ENCODE peak calls at places on chromosome 17, in seven cellular contexts. N is DMS153, Z is LNCaP clone FGC, U is mucosa of descending colon, S is left ventricle myocardium inferior, T is fibroblast of pulmonary artery, F is M059J. P is an unnamed sample.

GRCh38 chr17:71472809-71473789 is 647.7 kb upstream of the SOX9 start:
- DNase-seq in U (no peak), N (peak), Z (peak), F (peak), T (peak), S (no peak), P (peak)

GRCh38 chr17:31275126-31275525 is 21.9 kb downstream of the OMG start:
- DNase-seq in F (no peak), N (no peak), Z (no peak), S (no peak), U (no peak), T (peak), P (no peak)

GRCh38 chr17:1562178-1562643 is 381 bp downstream of the PITPNA start:
- DNase-seq in Z (no peak), N (no peak), F (peak), U (no peak), S (peak), T (no peak), P (no peak)

GRCh38 chr17:75459590-75460267 is 3.3 kb downstream of the TMEM94 start:
- DNase-seq in U (peak), Z (peak), N (peak), T (no peak), F (peak), S (no peak), P (no peak)

GRCh38 chr17:81419333-81419885 is 24.2 kb downstream of the BAHCC1 start:
- DNase-seq in F (peak), U (peak), Z (no peak), T (peak), S (peak), N (peak), P (peak)

GRCh38 chr17:42618442-42619150 is 9.1 kb downstream of the TUBG1 start:
- DNase-seq in U (peak), N (peak), S (peak), Z (peak), T (no peak), F (peak), P (no peak)

GRCh38 chr17:39243155-39243554 is 17.4 kb upstream of the STAC2 start:
- DNase-seq in F (no peak), U (no peak), Z (no peak), S (no peak), N (no peak), T (no peak), P (no peak)

GRCh38 chr17:49887744-49888360 is 40.0 kb upstream of the TAC4 start:
- DNase-seq in S (no peak), U (no peak), Z (no peak), N (no peak), F (no peak), T (no peak), P (no peak)

GRCh38 chr17:64326420-64327054 is 63.5 kb upstream of the TEX2 start:
- DNase-seq in Z (no peak), F (peak), U (peak), S (peak), N (no peak), T (peak), P (no peak)

GRCh38 chr17:57988301-57989010 is 402 bp upstream of the VEZF1 start:
- DNase-seq in F (peak), U (peak), Z (no peak), T (peak), N (peak), S (peak), P (no peak)

GRCh38 chr17:9050801-9051401 is 29.6 kb downstream of the NTN1 start:
- DNase-seq in Z (no peak), F (peak), T (no peak), U (no peak), N (no peak), S (no peak), P (no peak)

GRCh38 chr17:68108313-68109000 is 72.9 kb downstream of the KPNA2 start:
- DNase-seq in T (no peak), S (no peak), N (no peak), U (no peak), F (no peak), Z (no peak), P (no peak)

GRCh38 chr17:3573246-3574100 is 15.9 kb upstream of the TRPV3 start:
- DNase-seq in F (no peak), N (no peak), Z (no peak), S (no peak), U (no peak), T (no peak), P (no peak)

GRCh38 chr17:57375770-57376181 is 119.5 kb downstream of the MSI2 start:
- DNase-seq in S (no peak), F (no peak), N (no peak), T (no peak), Z (no peak), U (no peak), P (no peak)

GRCh38 chr17:39197380-39198185 is at the start of gene CACNB1:
- DNase-seq in F (peak), S (peak), Z (no peak), N (peak), T (peak), U (peak), P (peak)

GRCh38 chr17:78458091-78458490 is 79.6 kb downstream of the PGS1 start:
- DNase-seq in S (no peak), N (no peak), F (no peak), U (no peak), Z (no peak), T (no peak), P (no peak)

GRCh38 chr17:65270932-65271700 is 133.9 kb downstream of the RGS9 start:
- DNase-seq in F (no peak), U (no peak), Z (no peak), N (no peak), T (no peak), S (no peak), P (no peak)

GRCh38 chr17:36683387-36683786 is 82.0 kb downstream of the MRM1 start:
- DNase-seq in S (no peak), N (no peak), T (no peak), F (no peak), Z (no peak), U (no peak), P (no peak)

GRCh38 chr17:80695979-80696378 is 151.3 kb downstream of the RPTOR start:
- DNase-seq in S (no peak), F (no peak), U (no peak), N (no peak), Z (no peak), T (no peak), P (no peak)

GRCh38 chr17:78134899-78135385 is 4.4 kb downstream of the TMC8 start:
- DNase-seq in S (no peak), T (no peak), N (no peak), F (no peak), Z (no peak), U (no peak), P (no peak)

GRCh38 chr17:43860927-43861622 is 14.1 kb downstream of the CD300LG start:
- DNase-seq in Z (no peak), N (no peak), U (no peak), F (no peak), T (no peak), S (peak), P (no peak)

GRCh38 chr17:76365256-76365903 is 11.7 kb upstream of the PRPSAP1 start:
- DNase-seq in F (no peak), T (peak), N (no peak), U (no peak), Z (no peak), S (no peak), P (no peak)

GRCh38 chr17:42135664-42136653 is 13.4 kb downstream of the HSPB9 start:
- DNase-seq in F (peak), N (peak), Z (peak), S (peak), U (peak), T (peak), P (no peak)

GRCh38 chr17:55931448-55931847 is 180.6 kb downstream of the PCTP start:
- DNase-seq in U (no peak), F (no peak), N (no peak), T (no peak), Z (no peak), S (no peak), P (no peak)

GRCh38 chr17:59892251-59892848 is 393 bp downstream of the TUBD1 start:
- DNase-seq in U (peak), T (no peak), N (no peak), S (no peak), Z (no peak), F (no peak), P (no peak)

GRCh38 chr17:37054894-37055293 is 106.1 kb downstream of the AATF start:
- DNase-seq in Z (no peak), S (no peak), F (no peak), T (no peak), N (no peak), U (no peak), P (no peak)

GRCh38 chr17:21242026-21242700 is 11.0 kb downstream of the NATD1 start:
- DNase-seq in F (no peak), Z (no peak), U (no peak), N (no peak), S (no peak), T (no peak), P (no peak)

GRCh38 chr17:45902892-45903346 is 8.6 kb downstream of the MAPT start:
- DNase-seq in S (no peak), Z (peak), N (peak), F (peak), U (no peak), T (no peak), P (no peak)

GRCh38 chr17:44820631-44821196 is 9.4 kb downstream of the GJC1 start:
- DNase-seq in U (no peak), S (no peak), Z (no peak), N (peak), F (peak), T (peak), P (peak)

GRCh38 chr17:43669971-43670644 is 8.4 kb upstream of the MEOX1 start:
- DNase-seq in N (peak), T (no peak), F (peak), Z (no peak), U (peak), S (no peak), P (no peak)

GRCh38 chr17:49494937-49495841 is at the start of gene NGFR:
- DNase-seq in S (peak), U (peak), Z (no peak), N (no peak), F (peak), T (no peak), P (no peak)

GRCh38 chr17:69593351-69593715 is 178.8 kb downstream of the MAP2K6 start:
- DNase-seq in U (no peak), F (no peak), S (no peak), N (no peak), T (no peak), Z (no peak), P (no peak)

GRCh38 chr17:72134560-72135399 is 14.0 kb downstream of the SOX9 start:
- DNase-seq in N (no peak), F (peak), S (no peak), T (peak), Z (no peak), U (no peak), P (no peak)

GRCh38 chr17:82884923-82885322 is 45.1 kb upstream of the ZNF750 start:
- DNase-seq in S (no peak), N (no peak), U (no peak), F (no peak), T (no peak), Z (no peak), P (no peak)